ENCODE peak calls at places on chromosomes 12 and 14, in six cellular contexts. Y is activated naive CD8-positive, alpha-beta T cell treated with anti-CD3 and anti-CD28 coated beads, Interleukin-2, amount 10 ng/mL, durations not matched to agents 7 days and 5 days; X is CD4-positive, alpha-beta memory T cell; F is tibial artery; S is body of pancreas; H is occipital lobe. P is an unnamed sample.

GRCh38 chr14:98733536-98733935 is 538.5 kb downstream of the BCL11B start:
- DNase-seq in Y (no peak), X (no peak), F (no peak), S (no peak), H (no peak), P (no peak)

GRCh38 chr12:53115112-53115890 is 12.0 kb downstream of the SOAT2 start:
- DNase-seq in Y (no peak), X (no peak), F (no peak), S (no peak), H (no peak), P (no peak)

GRCh38 chr12:51383281-51383905 is 7.8 kb downstream of the GALNT6 start:
- DNase-seq in Y (no peak), X (no peak), F (no peak), S (no peak), H (no peak), P (no peak)

GRCh38 chr12:52277486-52278245 is 3.2 kb downstream of the KRT86 start:
- DNase-seq in Y (no peak), X (no peak), F (no peak), S (no peak), H (no peak), P (peak)

GRCh38 chr14:75242546-75243273 is 35.9 kb upstream of the FOS start:
- DNase-seq in Y (no peak), X (no peak), F (no peak), S (no peak), H (no peak), P (no peak)

GRCh38 chr12:116635487-116635886 is 76.3 kb downstream of the MAP1LC3B2 start:
- DNase-seq in Y (no peak), X (no peak), F (no peak), S (peak), H (no peak), P (no peak)

GRCh38 chr12:19584734-19585133 is 145.4 kb downstream of the AEBP2 start:
- DNase-seq in Y (no peak), X (no peak), F (no peak), S (no peak), H (no peak), P (no peak)

GRCh38 chr14:93035917-93036651 is 79.6 kb downstream of the ITPK1 start:
- DNase-seq in Y (no peak), X (no peak), F (no peak), S (no peak), H (peak), P (no peak)

GRCh38 chr12:110689002-110689600 is at the start of gene HVCN1:
- DNase-seq in Y (peak), X (peak), F (peak), S (peak), H (no peak), P (peak)

GRCh38 chr12:50241178-50241577 is 42.1 kb downstream of the LIMA1 start:
- DNase-seq in Y (no peak), X (no peak), F (no peak), S (no peak), H (no peak), P (no peak)

GRCh38 chr12:123931686-123932321 is 40.8 kb downstream of the CCDC92 start:
- DNase-seq in Y (no peak), X (peak), F (no peak), S (no peak), H (no peak), P (no peak)

GRCh38 chr14:60348211-60348610 is 99.2 kb downstream of the PPM1A start:
- DNase-seq in Y (no peak), X (no peak), F (no peak), S (no peak), H (no peak), P (no peak)

GRCh38 chr12:64790166-64790565 is 31.0 kb upstream of the GNS start:
- DNase-seq in Y (no peak), X (no peak), F (no peak), S (no peak), H (no peak), P (no peak)

GRCh38 chr12:19230896-19231295 is 101.4 kb downstream of the PLEKHA5 start:
- DNase-seq in Y (no peak), X (no peak), F (no peak), S (no peak), H (no peak), P (no peak)

GRCh38 chr12:130423991-130424857 is 86.5 kb downstream of the PIWIL1 start:
- DNase-seq in Y (no peak), X (no peak), F (no peak), S (no peak), H (no peak), P (no peak)

GRCh38 chr12:10392394-10392930 is 2.6 kb upstream of the KLRK1 start:
- DNase-seq in Y (no peak), X (no peak), F (peak), S (peak), H (no peak), P (peak)

GRCh38 chr14:78345346-78345745 is 175.2 kb downstream of the NRXN3 start:
- DNase-seq in Y (no peak), X (no peak), F (no peak), S (no peak), H (no peak), P (no peak)

GRCh38 chr12:124532947-124533346 is 34.5 kb downstream of the NCOR2 start:
- DNase-seq in Y (no peak), X (no peak), F (no peak), S (no peak), H (no peak), P (no peak)

GRCh38 chr12:7602287-7602686 is 63.4 kb downstream of the APOBEC1 start:
- DNase-seq in Y (no peak), X (no peak), F (no peak), S (no peak), H (no peak), P (no peak)

GRCh38 chr12:5083955-5084849 is 40.5 kb downstream of the KCNA5 start:
- DNase-seq in Y (no peak), X (no peak), F (no peak), S (peak), H (peak), P (no peak)

P was measured in stomach.